ENCODE peak calls at places on chromosomes 1 and 21, in five cellular contexts. L is A549; S is mammary epithelial cell; K is CD8-positive, alpha-beta T cell; G is astrocyte of the cerebellum. M is an unnamed sample.
A peak's percentile ranks its signal among the peaks of the same experiment; 100 is the strongest.

GRCh38 chr1:27971674-27972073 is 11.9 kb downstream of the XKR8 start:
- DNase-seq in L (no peak), G (no peak), K (no peak), S (no peak), M (no peak)

GRCh38 chr21:25967566-25968438 is 202.8 kb downstream of the APP start:
- DNase-seq in S (peak; percentile 48), G (no peak), K (no peak), L (no peak), M (no peak)

GRCh38 chr1:27180037-27180436 is 25.1 kb upstream of the SLC9A1 start:
- DNase-seq in S (no peak), K (no peak), L (no peak), G (no peak), M (no peak)

GRCh38 chr1:34879230-34879629 is 19.7 kb upstream of the SMIM12 start:
- DNase-seq in G (no peak), S (no peak), K (no peak), L (no peak), M (no peak)

GRCh38 chr21:17732306-17732705 is 86.8 kb downstream of the C21orf91 start:
- DNase-seq in S (peak; percentile 19), K (no peak), L (no peak), G (peak; percentile 42), M (no peak)

GRCh38 chr21:26715878-26716506 is 129.2 kb downstream of the ADAMTS1 start:
- DNase-seq in S (peak; percentile 42), G (peak; percentile 31), K (no peak), L (peak; percentile 23), M (peak; percentile 16)

GRCh38 chr1:93578911-93579825 is 102.5 kb downstream of the BCAR3 start:
- DNase-seq in G (no peak), S (no peak), L (no peak), K (no peak), M (no peak)

GRCh38 chr1:31122101-31122735 is 56.7 kb upstream of the PUM1 start:
- DNase-seq in S (no peak), G (no peak), K (no peak), L (no peak), M (no peak)

GRCh38 chr1:70443739-70444138 is 32.7 kb downstream of the CTH start:
- DNase-seq in L (no peak), S (no peak), G (no peak), K (no peak), M (no peak)

GRCh38 chr1:12513176-12513575 is 104.8 kb downstream of the DHRS3 start:
- DNase-seq in K (no peak), S (no peak), L (no peak), G (no peak), M (no peak)

GRCh38 chr1:246695136-246695535 is 29.1 kb upstream of the SCCPDH start:
- DNase-seq in K (no peak), L (no peak), G (no peak), S (peak; percentile 58), M (no peak)

GRCh38 chr1:225657462-225657989 is 4.6 kb upstream of the ENAH start:
- DNase-seq in G (no peak), K (no peak), S (peak; percentile 78), L (peak; percentile 65), M (peak; percentile 71)

GRCh38 chr1:231699769-231700168 is 73.2 kb downstream of the DISC1 start:
- DNase-seq in K (no peak), L (no peak), G (no peak), S (no peak), M (no peak)

GRCh38 chr1:39540504-39541031 is 36.0 kb downstream of the PABPC4 start:
- DNase-seq in G (no peak), S (no peak), K (no peak), L (no peak), M (no peak)

GRCh38 chr1:155003766-155004351 is 1.3 kb downstream of the ZBTB7B start:
- DNase-seq in S (no peak), G (no peak), L (peak; percentile 85), K (no peak), M (no peak)

GRCh38 chr1:201265771-201266170 is 17.5 kb upstream of the PKP1 start:
- DNase-seq in K (no peak), S (peak; percentile 54), G (no peak), L (peak; percentile 40), M (no peak)

GRCh38 chr21:44540741-44541288 is 820 bp upstream of the KRTAP10-1 start:
- DNase-seq in G (no peak), K (no peak), S (no peak), L (no peak), M (no peak)

GRCh38 chr1:17053685-17054410 is at the start of gene SDHB:
- DNase-seq in G (peak; percentile 97), L (peak; percentile 97), K (peak; percentile 99), S (peak; percentile 97), M (peak; percentile 96)

GRCh38 chr1:11354893-11355593 is 82.0 kb downstream of the UBIAD1 start:
- DNase-seq in L (no peak), G (no peak), K (no peak), S (no peak), M (no peak)

GRCh38 chr1:40751802-40752201 is 31.8 kb upstream of the KCNQ4 start:
- DNase-seq in L (no peak), K (no peak), S (peak; percentile 36), G (no peak), M (no peak)

GRCh38 chr1:118692143-118692542 is 296.0 kb downstream of the TBX15 start:
- DNase-seq in L (no peak), G (no peak), K (no peak), S (no peak), M (no peak)

GRCh38 chr21:30616125-30616524 is at the start of gene KRTAP20-1:
- DNase-seq in K (no peak), S (no peak), G (no peak), L (no peak), M (no peak)

GRCh38 chr1:90850181-90850924 is 133.3 kb upstream of the BARHL2 start:
- DNase-seq in S (no peak), G (no peak), K (no peak), L (peak; percentile 8), M (no peak)

GRCh38 chr1:27049607-27050006 is 37.0 kb upstream of the TENT5B start:
- DNase-seq in G (no peak), K (no peak), L (no peak), S (no peak), M (no peak)

GRCh38 chr21:8991088-8991907 is 1530.1 kb upstream of the TPTE start:
- DNase-seq in G (no peak), S (no peak), L (peak; percentile 95), K (no peak), M (no peak)

GRCh38 chr1:162165528-162165927 is 96.0 kb downstream of the NOS1AP start:
- DNase-seq in L (no peak), S (no peak), G (no peak), K (no peak), M (no peak)

DNA sequence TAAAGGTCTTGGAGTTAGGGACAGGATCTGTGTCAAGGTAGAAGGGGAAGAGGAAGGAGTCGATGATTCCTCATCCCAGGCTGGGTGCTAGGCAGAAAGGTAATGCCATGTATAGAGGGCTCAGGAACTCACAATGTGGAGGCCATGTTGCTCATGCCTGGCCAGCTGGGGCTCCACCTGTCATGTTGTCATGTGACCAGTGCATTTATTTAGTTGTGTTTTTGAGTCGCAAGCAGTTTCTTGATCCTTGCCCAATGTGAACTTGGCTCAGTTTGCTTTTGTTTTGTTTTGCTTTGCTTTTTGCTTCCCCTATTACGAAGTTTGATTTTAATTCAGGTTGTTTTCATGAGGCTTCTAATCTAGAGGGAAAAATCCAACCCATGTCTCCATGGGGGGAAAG is 5.7 kb downstream of the CASQ2 start:
- DNase-seq in L (no peak), G (no peak), K (no peak), S (no peak), M (no peak)
- TF ChIP-seq CTCF in L (no peak), G (no peak), K (no peak), S (no peak), M (no peak)

GRCh38 chr1:8367571-8368184 is 49.8 kb downstream of the SLC45A1 start:
- DNase-seq in G (no peak), S (no peak), L (no peak), K (no peak), M (no peak)
- H3K4me3 ChIP-seq in G (no peak overlapping the region), S (no peak overlapping the region), L (no peak overlapping the region), K (no peak overlapping the region), M (no peak overlapping the region)

GRCh38 chr1:18232052-18232451 is 124.5 kb downstream of the IGSF21 start:
- DNase-seq in K (no peak), L (peak; percentile 2), G (no peak), S (no peak), M (no peak)
- TF ChIP-seq CTCF in K (peak; percentile 20), L (no peak), G (peak; percentile 28), S (peak; percentile 34), M (peak; percentile 38)

GRCh38 chr1:52562766-52563165 is 9.9 kb upstream of the TUT4 start:
- DNase-seq in G (no peak), L (no peak), S (no peak), K (no peak), M (no peak)

GRCh38 chr1:52559875-52560274 is 7.0 kb upstream of the TUT4 start:
- DNase-seq in K (no peak), G (no peak), L (no peak), S (no peak), M (no peak)

GRCh38 chr1:52556641-52557360 is 3.9 kb upstream of the TUT4 start:
- DNase-seq in S (no peak), G (no peak), L (no peak), K (no peak), M (no peak)

GRCh38 chr1:52554756-52555155 is 1.9 kb upstream of the TUT4 start:
- DNase-seq in L (no peak), K (no peak), S (peak; percentile 45), G (no peak), M (no peak)

DNA sequence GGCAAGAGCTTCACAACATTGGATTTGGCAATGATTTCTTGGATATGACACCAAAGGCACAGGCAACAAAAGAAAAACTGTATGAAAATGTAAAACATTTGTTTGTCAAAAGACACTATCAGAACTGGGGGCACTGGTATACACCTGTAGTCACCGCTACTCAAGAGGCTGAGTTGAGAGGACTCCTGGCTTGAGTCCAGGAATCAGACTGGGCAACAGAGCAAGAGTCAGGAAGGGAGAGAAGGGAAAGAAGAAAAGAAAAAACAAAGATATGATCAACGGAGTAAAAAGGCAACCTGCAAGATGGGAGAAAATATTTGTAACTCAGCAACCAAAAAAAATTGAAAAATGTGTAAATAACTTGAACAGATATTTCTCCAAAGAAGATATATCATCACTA is 6.0 kb upstream of the TUT4 start:
- DNase-seq in K (no peak), S (no peak), G (no peak), L (no peak), M (no peak)
- H3K4me3 ChIP-seq in K (no peak overlapping the region), S (no peak overlapping the region), G (no peak overlapping the region), L (no peak overlapping the region), M (no peak overlapping the region)

DNA sequence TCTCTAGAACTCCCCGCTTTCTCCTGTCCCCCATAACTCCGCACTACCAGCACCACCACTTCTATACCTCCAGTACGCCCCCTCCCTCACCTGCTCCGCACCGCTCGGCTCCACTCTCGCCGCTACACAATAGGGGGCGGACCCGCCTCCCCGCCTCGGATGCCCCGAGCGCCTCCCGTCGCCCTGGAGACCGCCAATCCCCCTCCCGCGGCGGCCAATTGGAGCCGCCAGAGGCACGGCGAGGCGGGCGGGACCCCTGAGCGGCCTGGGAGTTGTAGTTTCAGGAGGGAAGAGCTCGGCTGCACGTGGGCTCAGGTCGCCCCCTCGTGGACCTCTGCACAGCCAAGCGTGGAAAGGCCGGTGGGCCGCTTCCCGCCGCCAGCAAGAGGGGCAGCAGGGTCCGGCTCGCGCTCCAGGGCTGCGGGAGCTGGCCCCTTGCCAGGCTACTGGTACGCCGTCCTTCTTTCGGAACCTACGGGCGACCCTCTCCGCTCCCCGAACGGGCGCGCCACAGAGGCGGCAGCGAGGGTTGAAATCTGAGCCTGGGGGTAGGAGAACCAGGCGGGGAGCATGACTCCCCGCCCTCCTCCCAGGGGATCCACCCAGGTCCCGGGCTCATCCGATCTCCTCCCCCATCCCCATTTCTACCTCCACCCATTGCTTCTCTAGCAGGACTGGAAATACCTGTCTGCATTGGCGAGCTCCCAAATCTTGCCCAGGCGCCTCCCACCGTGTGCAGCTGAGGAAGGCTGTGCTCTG is at the start of gene IGSF9:
- DNase-seq in S (peak; percentile 93), L (peak; percentile 71), G (no peak), K (peak; percentile 82), M (peak; percentile 41)
- TF ChIP-seq CTCF in S (peak; percentile 53), L (peak; percentile 60), G (peak; percentile 43), K (peak; percentile 67), M (peak; percentile 39)